ENCODE peak calls at places on chromosomes 3 and 15, in eight cellular contexts. Q, T, I, G, K, B, X and A are unnamed samples.

GRCh38 chr15:89899303-89899946 is 5.6 kb upstream of the AP3S2 start:
- DNase-seq in Q (no peak), T (no peak), I (no peak), G (no peak), K (no peak), B (no peak), X (no peak), A (no peak)

GRCh38 chr15:37891754-37892368 is 42.6 kb upstream of the TMCO5A start:
- DNase-seq in Q (no peak), T (peak; percentile 33), I (no peak), G (no peak), K (no peak), B (no peak), X (no peak), A (no peak)

GRCh38 chr15:83292317-83292716 is 7.9 kb upstream of the BNC1 start:
- DNase-seq in Q (no peak), T (no peak), I (no peak), G (no peak), K (no peak), B (no peak), X (peak; percentile 50), A (no peak)

GRCh38 chr3:12994607-12995388 is 78.4 kb downstream of the IQSEC1 start:
- DNase-seq in Q (peak; percentile 91), T (peak; percentile 82), I (peak; percentile 92), G (peak; percentile 93), K (no peak), B (peak; percentile 93), X (peak; percentile 96), A (peak; percentile 82)

GRCh38 chr3:124574012-124574411 is 156.2 kb upstream of the UMPS start:
- DNase-seq in Q (no peak), T (no peak), I (no peak), G (no peak), K (no peak), B (no peak), X (no peak), A (no peak)

GRCh38 chr15:87619161-87619960 is 637.2 kb downstream of the NTRK3 start:
- DNase-seq in Q (no peak), T (peak; percentile 44), I (no peak), G (no peak), K (no peak), B (no peak), X (no peak), A (no peak)

GRCh38 chr3:159339131-159339530 is 537.3 kb downstream of the MFSD1 start:
- DNase-seq in Q (no peak), T (no peak), I (no peak), G (no peak), K (no peak), B (no peak), X (no peak), A (no peak)

GRCh38 chr3:138459619-138460535 is 25.5 kb downstream of the ESYT3 start:
- DNase-seq in Q (no peak), T (no peak), I (no peak), G (no peak), K (no peak), B (peak; percentile 41), X (no peak), A (no peak)

GRCh38 chr15:29449136-29449535 is 179.5 kb upstream of the NSMCE3 start:
- DNase-seq in Q (no peak), T (peak; percentile 13), I (no peak), G (no peak), K (no peak), B (no peak), X (no peak), A (no peak)

GRCh38 chr15:33584797-33585196 is 274.0 kb downstream of the RYR3 start:
- DNase-seq in Q (peak; percentile 29), T (peak; percentile 41), I (no peak), G (no peak), K (no peak), B (no peak), X (no peak), A (no peak)

GRCh38 chr15:98812711-98813441 is 164.5 kb downstream of the IGF1R start:
- DNase-seq in Q (no peak), T (no peak), I (peak; percentile 50), G (no peak), K (no peak), B (no peak), X (no peak), A (no peak)

GRCh38 chr3:50405249-50405648 is 45.9 kb upstream of the TMEM115 start:
- DNase-seq in Q (no peak), T (no peak), I (no peak), G (no peak), K (no peak), B (no peak), X (no peak), A (no peak)

GRCh38 chr3:79005084-79005483 is 762.7 kb downstream of the ROBO1 start:
- DNase-seq in Q (no peak), T (no peak), I (no peak), G (no peak), K (no peak), B (no peak), X (no peak), A (no peak)

GRCh38 chr3:105387122-105387751 is 20.5 kb downstream of the ALCAM start:
- DNase-seq in Q (no peak), T (peak; percentile 93), I (no peak), G (no peak), K (no peak), B (no peak), X (no peak), A (no peak)

GRCh38 chr15:69976366-69976994 is 121.2 kb downstream of the TLE3 start:
- DNase-seq in Q (no peak), T (peak; percentile 35), I (no peak), G (peak; percentile 29), K (no peak), B (no peak), X (no peak), A (peak; percentile 42)

DNA sequence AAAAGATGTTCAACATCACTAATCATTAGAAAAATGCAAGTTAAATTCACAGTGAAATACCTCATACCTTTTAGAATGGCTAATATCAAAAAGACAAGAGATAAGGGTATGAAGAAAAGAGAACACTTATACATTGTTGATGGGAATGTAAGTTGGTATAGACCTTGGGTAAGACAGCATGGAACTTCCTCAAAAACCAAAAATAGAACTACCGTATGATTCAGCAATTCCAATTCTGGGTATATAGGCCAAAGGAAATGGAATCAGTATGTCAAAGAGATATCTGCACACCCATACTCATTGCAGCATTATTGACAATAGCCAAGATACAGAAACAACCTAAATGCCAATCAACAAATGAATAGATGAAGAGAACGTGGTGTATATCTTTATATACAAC is 166.8 kb upstream of the LRRN1 start:
- DNase-seq in Q (no peak), T (no peak), I (no peak), G (no peak), K (no peak), B (no peak), X (no peak), A (no peak)
- TF ChIP-seq EP300 in Q (no peak), T (no peak), I (no peak), G (no peak), K (no peak), B (no peak), X (no peak), A (no peak)

GRCh38 chr15:41584636-41585139 is 25.7 kb downstream of the TYRO3 start:
- DNase-seq in Q (no peak), T (no peak), I (no peak), G (no peak), K (no peak), B (no peak), X (no peak), A (no peak)
- H3K4me3 ChIP-seq in Q (peak overlapping the region; percentile 52), T (no peak overlapping the region), I (peak overlapping the region; percentile 51), G (peak overlapping the region; percentile 46), K (no peak overlapping the region), B (peak overlapping the region; percentile 51), X (peak overlapping the region; percentile 61), A (peak overlapping the region; percentile 33)

GRCh38 chr3:30644615-30645014 is 38.2 kb downstream of the TGFBR2 start:
- DNase-seq in Q (no peak), T (no peak), I (peak; percentile 40), G (peak; percentile 47), K (no peak), B (peak; percentile 67), X (no peak), A (peak; percentile 97)

GRCh38 chr3:30643763-30644462 is 37.5 kb downstream of the TGFBR2 start:
- DNase-seq in Q (no peak), T (no peak), I (peak; percentile 31), G (peak; percentile 59), K (no peak), B (no peak), X (no peak), A (no peak)

GRCh38 chr3:30645077-30645476 is 38.7 kb downstream of the TGFBR2 start:
- DNase-seq in Q (no peak), T (no peak), I (no peak), G (no peak), K (no peak), B (no peak), X (no peak), A (no peak)

GRCh38 chr3:30646961-30647752 is 40.8 kb downstream of the TGFBR2 start:
- DNase-seq in Q (no peak), T (no peak), I (no peak), G (no peak), K (no peak), B (no peak), X (no peak), A (no peak)

GRCh38 chr3:30646181-30646876 is 39.9 kb downstream of the TGFBR2 start:
- DNase-seq in Q (no peak), T (no peak), I (no peak), G (no peak), K (no peak), B (no peak), X (no peak), A (no peak)
- H3K4me1 ChIP-seq in Q (peaks cover 4% of the 10 kb centered on the region), T (peaks cover 26% of the 10 kb centered on the region), I (peaks cover 58% of the 10 kb centered on the region), G (peaks cover 80% of the 10 kb centered on the region), K (peaks cover 31% of the 10 kb centered on the region), B (peaks cover 56% of the 10 kb centered on the region), X (peaks cover 87% of the 10 kb centered on the region), A (peaks cover 39% of the 10 kb centered on the region)

DNA sequence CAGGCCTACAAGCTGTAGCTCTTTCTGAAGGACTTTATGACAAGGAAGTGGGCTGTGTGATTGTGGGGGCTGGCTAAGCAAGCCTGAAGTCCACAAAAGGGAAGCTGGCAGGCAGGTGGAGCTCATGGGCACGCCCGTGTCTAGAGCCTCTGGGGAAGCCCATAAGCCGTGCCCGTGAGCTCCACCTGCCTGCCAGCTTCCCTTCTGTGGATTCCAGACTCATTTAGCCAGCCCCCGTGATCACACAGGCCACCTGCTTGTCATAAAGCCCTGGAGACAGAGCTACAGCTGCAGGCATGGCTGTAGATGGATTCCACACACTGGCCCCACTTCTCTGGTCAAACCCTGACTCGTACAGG is 15.2 kb downstream of the EFCC1 start:
- DNase-seq in Q (no peak), T (no peak), I (peak; percentile 63), G (peak; percentile 85), K (no peak), B (no peak), X (no peak), A (no peak)
- TF ChIP-seq EP300 in Q (no peak), T (no peak), I (no peak), G (no peak), K (no peak), B (no peak), X (no peak), A (no peak)